ENCODE peak calls at places on chromosomes 13 and 19, in four cellular contexts. V is glutamatergic neuron, Z is nephron progenitor cell, I is endothelial cell. M is an unnamed sample.

GRCh38 chr19:8373867-8374813 is 10.2 kb downstream of the ANGPTL4 start:
- DNase-seq in V (no peak), I (no peak), Z (no peak), M (no peak)

GRCh38 chr13:33751151-33751550 is 66.8 kb upstream of the RFC3 start:
- DNase-seq in I (no peak), Z (no peak), V (no peak), M (no peak)

GRCh38 chr19:18449552-18449951 is 11.6 kb upstream of the ISYNA1 start:
- DNase-seq in Z (no peak), I (no peak), V (peak; percentile 63), M (no peak)

GRCh38 chr19:5290336-5291262 is 50.0 kb downstream of the PTPRS start:
- DNase-seq in Z (no peak), I (no peak), V (no peak), M (no peak)

GRCh38 chr13:102584423-102584822 is 12.4 kb upstream of the TPP2 start:
- DNase-seq in I (no peak), V (no peak), Z (no peak), M (no peak)

GRCh38 chr13:26046639-26047038 is 5.2 kb downstream of the SHISA2 start:
- DNase-seq in V (no peak), Z (no peak), I (no peak), M (no peak)

GRCh38 chr19:10286803-10287737 is at the start of gene ICAM4:
- DNase-seq in I (no peak), V (peak; percentile 33), Z (peak; percentile 40), M (no peak)

GRCh38 chr13:95604534-95604915 is 40.0 kb downstream of the DZIP1 start:
- DNase-seq in I (no peak), V (no peak), Z (no peak), M (no peak)

GRCh38 chr13:25973085-25973484 is 78.7 kb downstream of the SHISA2 start:
- DNase-seq in Z (peak; percentile 68), I (no peak), V (peak; percentile 78), M (no peak)

GRCh38 chr13:43528992-43529391 is 257.8 kb downstream of the ENOX1 start:
- DNase-seq in Z (no peak), V (no peak), I (no peak), M (no peak)

GRCh38 chr19:16075430-16076153 is 703 bp upstream of the TPM4 start:
- DNase-seq in V (no peak), I (no peak), Z (no peak), M (no peak)

GRCh38 chr13:40958655-40959054 is 60.5 kb downstream of the ELF1 start:
- DNase-seq in V (no peak), I (no peak), Z (no peak), M (no peak)

GRCh38 chr13:100803091-100803490 is 128.5 kb upstream of the TMTC4 start:
- DNase-seq in Z (no peak), I (no peak), V (no peak), M (no peak)

GRCh38 chr13:49733181-49733951 is 42.1 kb upstream of the EBPL start:
- DNase-seq in V (no peak), I (no peak), Z (no peak), M (no peak)

GRCh38 chr19:10289167-10289835 is 451 bp upstream of the ICAM5 start:
- DNase-seq in Z (peak; percentile 63), I (no peak), V (peak; percentile 46), M (no peak)

GRCh38 chr19:44476559-44477408 is 23.5 kb downstream of the ZNF180 start:
- DNase-seq in Z (no peak), V (no peak), I (no peak), M (no peak)

GRCh38 chr19:52535831-52536800 is 8.6 kb downstream of the ZNF808 start:
- DNase-seq in Z (peak; percentile 96), V (peak; percentile 97), I (peak; percentile 88), M (peak; percentile 79)

GRCh38 chr19:34678085-34678412 is 571 bp downstream of the ZNF302 start:
- DNase-seq in I (no peak), V (no peak), Z (no peak), M (no peak)

GRCh38 chr19:34676697-34677385 is at the start of gene SCGB2B2:
- DNase-seq in V (peak; percentile 53), I (no peak), Z (no peak), M (no peak)

GRCh38 chr19:34678421-34678820 is 943 bp downstream of the ZNF302 start:
- DNase-seq in V (no peak), I (no peak), Z (no peak), M (no peak)

GRCh38 chr19:34677386-34678084 is at the start of gene ZNF302:
- DNase-seq in V (peak; percentile 95), I (peak; percentile 94), Z (peak; percentile 92), M (peak; percentile 90)

GRCh38 chr19:34681478-34681877 is 4.0 kb downstream of the ZNF302 start:
- DNase-seq in I (no peak), Z (no peak), V (no peak), M (no peak)
- TF ChIP-seq CTCF in I (no peak), Z (no peak), V (no peak), M (no peak)

DNA sequence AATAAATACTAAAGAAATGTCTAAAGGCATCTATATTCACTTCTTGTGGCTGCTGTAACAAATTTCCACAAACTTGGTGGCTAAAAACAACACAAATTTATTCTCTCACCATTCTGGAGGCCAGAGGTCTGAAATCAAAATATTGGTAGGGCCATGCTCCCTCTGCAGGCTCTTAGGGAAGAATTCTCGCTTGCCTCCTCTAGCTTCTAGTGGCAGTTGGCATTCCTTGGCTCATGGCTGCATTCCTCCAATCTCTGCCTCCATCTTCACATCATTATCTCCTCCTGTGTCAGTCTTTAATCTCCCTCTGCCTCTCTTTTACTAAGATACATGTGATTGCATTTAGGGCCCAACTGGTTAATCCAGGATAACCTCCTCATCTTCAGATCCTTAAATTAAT is 54.1 kb upstream of the RFXAP start:
- DNase-seq in V (no peak), Z (no peak), I (no peak), M (no peak)
- TF ChIP-seq CTCF in V (no peak), Z (no peak), I (no peak), M (no peak)

GRCh38 chr13:73549717-73550116 is 490.9 kb downstream of the KLF5 start:
- DNase-seq in I (no peak), V (no peak), Z (no peak), M (no peak)

GRCh38 chr13:73548444-73548843 is 489.6 kb downstream of the KLF5 start:
- DNase-seq in I (no peak), Z (no peak), V (no peak), M (no peak)

GRCh38 chr13:73542446-73542845 is 483.6 kb downstream of the KLF5 start:
- DNase-seq in V (no peak), I (no peak), Z (no peak), M (no peak)

GRCh38 chr13:73547239-73547638 is 488.4 kb downstream of the KLF5 start:
- DNase-seq in V (no peak), Z (no peak), I (no peak), M (no peak)

DNA sequence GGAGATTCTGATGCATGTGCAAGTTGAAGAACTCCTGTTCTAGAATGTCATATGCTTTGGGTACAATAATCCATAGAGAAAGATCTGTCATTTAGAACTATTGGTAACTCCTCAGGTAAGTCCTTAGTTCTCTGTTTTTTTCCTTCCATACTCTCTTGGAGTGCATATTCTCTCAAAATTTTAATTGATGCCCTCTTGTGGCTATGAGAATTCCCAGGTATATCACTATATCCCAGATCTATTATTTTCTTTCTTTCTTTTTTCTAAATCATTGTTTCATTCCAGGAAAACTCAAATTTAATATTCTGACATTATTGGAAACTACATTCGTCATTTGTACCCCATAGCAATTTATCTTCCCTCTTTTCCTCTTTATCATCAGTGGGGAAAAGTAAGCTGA is 485.4 kb downstream of the KLF5 start:
- DNase-seq in V (no peak), Z (no peak), I (no peak), M (no peak)
- TF ChIP-seq CTCF in V (no peak), Z (no peak), I (no peak), M (peak; percentile 23)

GRCh38 chr13:70571221-70571620 is 463.0 kb upstream of the KLHL1 start:
- DNase-seq in Z (no peak), I (no peak), V (no peak), M (no peak)

DNA sequence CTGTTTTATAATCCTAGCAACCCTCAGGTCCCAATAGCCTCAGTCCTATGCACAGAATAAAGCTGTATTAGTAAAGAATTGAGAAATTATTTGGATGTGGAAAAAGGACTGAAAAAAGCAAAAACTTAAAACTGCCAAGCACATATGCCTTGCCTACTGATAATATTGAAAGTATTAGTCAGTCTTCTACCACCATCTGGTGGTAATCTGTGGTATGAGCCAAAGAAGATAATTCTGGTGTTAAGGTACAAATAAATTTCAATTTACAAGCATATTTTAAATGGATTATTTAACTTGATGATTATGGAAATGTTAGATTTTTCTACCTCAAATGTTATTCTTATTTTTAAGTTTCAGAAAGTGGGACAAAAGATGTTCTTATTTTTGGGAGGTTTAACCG is 460.3 kb upstream of the KLHL1 start:
- DNase-seq in Z (peak; percentile 15), V (no peak), I (peak; percentile 39), M (no peak)
- TF ChIP-seq CTCF in Z (peak; percentile 80), V (peak; percentile 79), I (peak; percentile 71), M (peak; percentile 87)

GRCh38 chr13:90867336-90867683 is 480.2 kb upstream of the MIR17HG start:
- DNase-seq in I (peak; percentile 78), V (peak; percentile 83), Z (peak; percentile 73), M (peak; percentile 40)
- TF ChIP-seq CTCF in I (peak; percentile 74), V (peak; percentile 74), Z (peak; percentile 75), M (peak; percentile 83)

GRCh38 chr13:61536443-61536842 is 120.8 kb upstream of the PCDH20 start:
- DNase-seq in V (no peak), I (no peak), Z (no peak), M (no peak)

GRCh38 chr13:61531383-61532065 is 115.9 kb upstream of the PCDH20 start:
- DNase-seq in I (no peak), Z (no peak), V (no peak), M (no peak)
- TF ChIP-seq CTCF in I (no peak), Z (no peak), V (no peak), M (no peak)

DNA sequence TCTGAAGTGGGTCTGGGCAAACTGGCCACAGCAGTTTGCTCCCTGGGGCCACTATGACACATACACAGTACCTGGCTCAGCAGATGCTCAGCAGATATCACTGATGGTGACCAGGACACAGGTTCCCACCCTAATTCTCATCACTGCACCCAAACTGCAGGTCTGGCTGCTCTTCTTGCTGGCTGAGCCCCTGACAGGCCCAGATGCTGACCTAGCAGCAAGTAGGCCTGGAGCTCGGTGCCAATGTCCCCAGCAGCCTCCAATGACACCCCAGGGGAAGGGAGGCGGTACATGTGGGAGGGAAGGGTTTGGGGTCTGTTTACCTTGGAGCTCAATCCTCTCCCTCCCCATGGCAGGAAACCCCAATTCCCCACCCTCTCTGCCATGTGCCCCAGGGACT is 5.1 kb downstream of the UBE2S start:
- DNase-seq in V (no peak), Z (no peak), I (no peak), M (no peak)
- TF ChIP-seq CTCF in V (no peak), Z (no peak), I (no peak), M (no peak)

DNA sequence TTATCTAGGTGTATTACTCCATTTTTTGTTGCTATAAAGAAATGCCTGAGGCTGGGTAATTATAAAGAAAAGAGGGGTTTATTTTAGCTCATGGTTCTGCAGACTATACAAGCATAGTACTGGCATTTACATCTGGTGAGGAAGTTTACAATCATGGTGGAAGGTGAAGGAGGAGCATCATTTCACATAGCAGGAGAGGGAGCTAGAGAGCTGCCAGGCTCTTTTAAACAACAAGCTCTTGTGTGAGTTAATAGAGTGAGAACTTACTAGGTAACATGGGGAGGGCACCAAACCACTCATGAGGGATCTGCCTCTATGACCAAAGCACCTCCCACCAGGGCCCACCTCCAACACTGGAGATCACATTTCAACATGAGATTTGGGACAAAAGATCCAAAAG is 221.7 kb upstream of the GPC6 start:
- DNase-seq in Z (no peak), I (no peak), V (no peak), M (no peak)
- TF ChIP-seq CTCF in Z (no peak), I (no peak), V (no peak), M (no peak)